ENCODE peak calls at places on chromosomes 11 and 22, in nine cellular contexts. B is NCI-H446 treated with DMSO at 0.1 percent for 48 hours; X is IMR-90; R is H7; Z is breast epithelium; T is C1 segment of cervical spinal cord; N is astrocyte of the spinal cord; Q is stimulated activated CD8-positive, alpha-beta memory T cell treated with anti-CD3 and anti-CD28 coated beads, Interleukin-7, amount 100 ng/mL, for 1 hour; S is GM12892. U is an unnamed sample.

GRCh38 chr11:94926698-94927237 is 46.6 kb downstream of the CWC15 start:
- DNase-seq in B (no peak), X (peak; percentile 94), R (no peak), Z (peak; percentile 60), T (no peak), N (peak; percentile 96), Q (no peak), S (no peak), U (no peak)

GRCh38 chr11:63534895-63535461 is 1.6 kb upstream of the PLAAT4 start:
- DNase-seq in B (no peak), X (no peak), R (no peak), Z (no peak), T (no peak), N (no peak), Q (no peak), S (no peak), U (peak; percentile 35)

GRCh38 chr11:128859563-128860441 is 7.3 kb downstream of the KCNJ1 start:
- DNase-seq in B (no peak), X (peak; percentile 47), R (peak; percentile 90), Z (no peak), T (no peak), N (peak; percentile 48), Q (peak; percentile 39), S (peak; percentile 76), U (no peak)

GRCh38 chr11:44176541-44177213 is 81.2 kb downstream of the EXT2 start:
- DNase-seq in B (no peak), X (no peak), R (no peak), Z (no peak), T (no peak), N (no peak), Q (no peak), S (no peak), U (no peak)

GRCh38 chr22:39389420-39389819 is 10.2 kb upstream of the TAB1 start:
- DNase-seq in B (no peak), X (no peak), R (no peak), Z (no peak), T (no peak), N (no peak), Q (no peak), S (no peak), U (no peak)

GRCh38 chr11:20497124-20497792 is 102.2 kb upstream of the SLC6A5 start:
- DNase-seq in B (no peak), X (no peak), R (no peak), Z (no peak), T (no peak), N (no peak), Q (no peak), S (no peak), U (no peak)

GRCh38 chr11:116217006-116217405 is 555.8 kb downstream of the BUD13 start:
- DNase-seq in B (peak; percentile 21), X (peak; percentile 45), R (peak; percentile 54), Z (no peak), T (peak; percentile 19), N (peak; percentile 39), Q (no peak), S (no peak), U (no peak)

GRCh38 chr22:32079110-32080089 is 36.3 kb downstream of the SLC5A1 start:
- DNase-seq in B (no peak), X (peak; percentile 68), R (peak; percentile 37), Z (no peak), T (no peak), N (peak; percentile 70), Q (no peak), S (no peak), U (no peak)

GRCh38 chr22:28171713-28172112 is 252.7 kb upstream of the PITPNB start:
- DNase-seq in B (no peak), X (no peak), R (no peak), Z (no peak), T (no peak), N (no peak), Q (no peak), S (no peak), U (no peak)

GRCh38 chr22:49301398-49302149 is 526.1 kb downstream of the BRD1 start:
- DNase-seq in B (no peak), X (no peak), R (peak; percentile 54), Z (peak; percentile 10), T (no peak), N (no peak), Q (no peak), S (no peak), U (no peak)

GRCh38 chr22:28783786-28784671 is 11.5 kb downstream of the CCDC117 start:
- DNase-seq in B (no peak), X (peak; percentile 52), R (no peak), Z (no peak), T (no peak), N (no peak), Q (no peak), S (no peak), U (no peak)

GRCh38 chr11:69483696-69484426 is 2.4 kb downstream of the LINC01488 start:
- DNase-seq in B (no peak), X (no peak), R (peak; percentile 83), Z (no peak), T (no peak), N (no peak), Q (no peak), S (no peak), U (no peak)

GRCh38 chr22:43854151-43854785 is 8.0 kb downstream of the SULT4A1 start:
- DNase-seq in B (no peak), X (no peak), R (peak; percentile 22), Z (no peak), T (no peak), N (no peak), Q (no peak), S (no peak), U (no peak)

GRCh38 chr22:25495286-25495685 is 69.2 kb upstream of the GRK3 start:
- DNase-seq in B (peak; percentile 67), X (peak; percentile 32), R (no peak), Z (no peak), T (no peak), N (no peak), Q (no peak), S (no peak), U (no peak)

GRCh38 chr22:20131593-20131855 is at the start of gene ZDHHC8:
- DNase-seq in B (no peak), X (no peak), R (peak; percentile 85), Z (no peak), T (no peak), N (no peak), Q (no peak), S (peak; percentile 63), U (no peak)

GRCh38 chr11:65571940-65572339 is 398 bp upstream of the FAM89B start:
- DNase-seq in B (no peak), X (peak; percentile 44), R (peak; percentile 92), Z (no peak), T (no peak), N (peak; percentile 54), Q (no peak), S (no peak), U (no peak)

GRCh38 chr22:44357962-44358553 is 45.3 kb upstream of the SHISAL1 start:
- DNase-seq in B (no peak), X (peak; percentile 24), R (peak; percentile 59), Z (no peak), T (no peak), N (peak; percentile 35), Q (no peak), S (no peak), U (no peak)

GRCh38 chr11:109971184-109971523 is 122.0 kb upstream of the ZC3H12C start:
- DNase-seq in B (no peak), X (peak; percentile 84), R (no peak), Z (no peak), T (no peak), N (peak; percentile 85), Q (no peak), S (no peak), U (no peak)

GRCh38 chr11:128367573-128367972 is 219.8 kb downstream of the ETS1 start:
- DNase-seq in B (no peak), X (no peak), R (no peak), Z (no peak), T (no peak), N (no peak), Q (no peak), S (no peak), U (peak; percentile 41)

GRCh38 chr11:118749429-118749828 is 41.5 kb downstream of the DDX6 start:
- DNase-seq in B (no peak), X (no peak), R (no peak), Z (no peak), T (no peak), N (no peak), Q (no peak), S (no peak), U (no peak)